ENCODE peak calls at places on chromosome 19, in six cellular contexts. One of them, this sample, is unnamed.

GRCh38 chr19:40453151-40453735 is 9.1 kb upstream of the SERTAD3 start:
- DNase-seq in WTC11: no peak
- DNase-seq in K562: no peak
- DNase-seq in GM23338: no peak
- DNase-seq in H1: no peak
- DNase-seq in GM12878: no peak
- DNase-seq in this sample: no peak

GRCh38 chr19:5302396-5302795 is 38.2 kb downstream of the PTPRS start:
- DNase-seq in WTC11: no peak
- DNase-seq in K562: no peak
- DNase-seq in GM23338: no peak
- DNase-seq in H1: no peak
- DNase-seq in GM12878: no peak
- DNase-seq in this sample: no peak

GRCh38 chr19:1249298-1249989 is 1.1 kb downstream of the MIDN start:
- DNase-seq in WTC11: peak
- DNase-seq in K562: peak
- DNase-seq in GM23338: peak
- DNase-seq in H1: no peak
- DNase-seq in GM12878: no peak
- DNase-seq in this sample: peak

GRCh38 chr19:51754770-51755169 is 3.1 kb upstream of the FPR1 start:
- DNase-seq in WTC11: no peak
- DNase-seq in K562: no peak
- DNase-seq in GM23338: no peak
- DNase-seq in H1: no peak
- DNase-seq in GM12878: no peak
- DNase-seq in this sample: no peak

GRCh38 chr19:6752257-6753177 is 13.0 kb downstream of the TRIP10 start:
- DNase-seq in WTC11: peak
- DNase-seq in K562: no peak
- DNase-seq in GM23338: peak
- DNase-seq in H1: no peak
- DNase-seq in GM12878: no peak
- DNase-seq in this sample: peak

GRCh38 chr19:51783373-51783772 is 11.6 kb upstream of the FPR3 start:
- DNase-seq in WTC11: peak
- DNase-seq in K562: peak
- DNase-seq in GM23338: peak
- DNase-seq in H1: no peak
- DNase-seq in GM12878: no peak
- DNase-seq in this sample: peak

GRCh38 chr19:35040826-35041547 is 534 bp upstream of the HPN start:
- DNase-seq in WTC11: peak
- DNase-seq in K562: peak
- DNase-seq in GM23338: peak
- DNase-seq in H1: no peak
- DNase-seq in GM12878: no peak
- DNase-seq in this sample: peak

GRCh38 chr19:46609511-46610412 is 8.6 kb downstream of the CALM3 start:
- DNase-seq in WTC11: peak
- DNase-seq in K562: no peak
- DNase-seq in GM23338: no peak
- DNase-seq in H1: no peak
- DNase-seq in GM12878: no peak
- DNase-seq in this sample: no peak

GRCh38 chr19:10797078-10797477 is 38.9 kb downstream of the TMED1 start:
- DNase-seq in WTC11: no peak
- DNase-seq in K562: no peak
- DNase-seq in GM23338: no peak
- DNase-seq in H1: no peak
- DNase-seq in GM12878: no peak
- DNase-seq in this sample: no peak

GRCh38 chr19:18848860-18849661 is 17.3 kb downstream of the UPF1 start:
- DNase-seq in WTC11: no peak
- DNase-seq in K562: no peak
- DNase-seq in GM23338: no peak
- DNase-seq in H1: no peak
- DNase-seq in GM12878: no peak
- DNase-seq in this sample: no peak
- TF ChIP-seq CREB1 in WTC11: no peak
- TF ChIP-seq CREB1 in K562: no peak
- TF ChIP-seq CREB1 in GM23338: no peak
- TF ChIP-seq CREB1 in H1: no peak
- TF ChIP-seq CREB1 in GM12878: no peak
- TF ChIP-seq CREB1 in this sample: no peak

GRCh38 chr19:44812142-44812718 is 3.3 kb downstream of the BCAM start:
- DNase-seq in WTC11: no peak
- DNase-seq in K562: no peak
- DNase-seq in GM23338: no peak
- DNase-seq in H1: no peak
- DNase-seq in GM12878: no peak
- DNase-seq in this sample: peak

GRCh38 chr19:44809856-44810554 is 1.1 kb downstream of the BCAM start:
- DNase-seq in WTC11: no peak
- DNase-seq in K562: no peak
- DNase-seq in GM23338: no peak
- DNase-seq in H1: no peak
- DNase-seq in GM12878: no peak
- DNase-seq in this sample: no peak

GRCh38 chr19:44808463-44809371 is at the start of gene BCAM:
- DNase-seq in WTC11: peak
- DNase-seq in K562: peak
- DNase-seq in GM23338: peak
- DNase-seq in H1: no peak
- DNase-seq in GM12878: no peak
- DNase-seq in this sample: peak

GRCh38 chr19:44813331-44814131 is 4.6 kb downstream of the BCAM start:
- DNase-seq in WTC11: peak
- DNase-seq in K562: no peak
- DNase-seq in GM23338: peak
- DNase-seq in H1: no peak
- DNase-seq in GM12878: no peak
- DNase-seq in this sample: no peak

DNA sequence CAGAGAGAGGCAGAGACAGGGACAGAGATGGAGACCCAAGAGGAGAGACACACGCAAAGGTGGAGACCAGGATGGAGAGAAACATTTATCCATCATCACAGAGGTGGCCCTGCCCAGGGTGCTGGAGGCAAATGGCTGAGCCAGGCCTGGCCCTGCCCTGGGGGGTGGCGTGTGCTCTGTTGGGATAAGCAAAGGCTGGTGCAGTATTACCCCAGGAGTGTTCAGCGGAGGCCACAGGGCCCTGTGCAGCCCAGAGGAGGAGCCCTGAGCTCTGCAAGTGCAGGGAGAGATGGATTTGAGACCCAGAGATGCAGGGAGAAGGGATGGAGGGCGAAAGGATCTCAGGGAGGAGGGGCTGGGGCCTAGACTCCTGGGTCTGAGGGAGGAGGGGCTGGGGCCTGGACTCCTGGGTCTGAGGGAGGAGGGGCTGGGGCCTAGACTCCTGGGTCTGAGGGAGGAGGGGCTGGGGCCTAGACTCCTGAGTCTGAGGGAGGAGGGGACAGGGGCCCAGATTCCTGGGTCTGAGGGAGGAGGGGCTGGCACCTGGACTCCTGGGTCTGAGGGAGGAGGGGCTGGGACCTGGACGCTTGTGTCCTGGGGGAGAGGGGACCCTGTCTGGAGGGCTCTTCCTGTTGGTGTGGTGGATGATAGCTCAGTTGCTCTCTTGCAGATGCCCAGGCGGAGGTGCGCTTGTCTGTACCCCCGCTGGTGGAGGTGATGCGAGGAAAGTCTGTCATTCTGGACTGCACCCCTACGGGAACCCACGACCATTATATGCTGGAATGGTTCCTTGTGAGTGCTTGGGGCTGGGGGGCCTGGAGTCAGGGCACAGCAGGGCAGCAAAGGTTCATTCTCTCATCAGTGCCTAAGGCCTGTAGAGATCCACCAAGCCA is 1.9 kb downstream of the BCAM start:
- DNase-seq in WTC11: no peak
- DNase-seq in K562: no peak
- DNase-seq in GM23338: no peak
- DNase-seq in H1: no peak
- DNase-seq in GM12878: no peak
- DNase-seq in this sample: no peak
- TF ChIP-seq CREB1 in WTC11: no peak
- TF ChIP-seq CREB1 in K562: no peak
- TF ChIP-seq CREB1 in GM23338: no peak
- TF ChIP-seq CREB1 in H1: no peak
- TF ChIP-seq CREB1 in GM12878: no peak
- TF ChIP-seq CREB1 in this sample: no peak

GRCh38 chr19:16445238-16446107 is 26.3 kb downstream of the EPS15L1 start:
- DNase-seq in WTC11: no peak
- DNase-seq in K562: no peak
- DNase-seq in GM23338: no peak
- DNase-seq in H1: no peak
- DNase-seq in GM12878: peak
- DNase-seq in this sample: peak
- TF ChIP-seq CREB1 in WTC11: no peak
- TF ChIP-seq CREB1 in K562: no peak
- TF ChIP-seq CREB1 in GM23338: no peak
- TF ChIP-seq CREB1 in H1: no peak
- TF ChIP-seq CREB1 in GM12878: peak
- TF ChIP-seq CREB1 in this sample: no peak

GRCh38 chr19:18014197-18014596 is 6.2 kb downstream of the ARRDC2 start:
- DNase-seq in WTC11: no peak
- DNase-seq in K562: no peak
- DNase-seq in GM23338: no peak
- DNase-seq in H1: no peak
- DNase-seq in GM12878: no peak
- DNase-seq in this sample: no peak
- TF ChIP-seq CREB1 in WTC11: no peak
- TF ChIP-seq CREB1 in K562: no peak
- TF ChIP-seq CREB1 in GM23338: no peak
- TF ChIP-seq CREB1 in H1: no peak
- TF ChIP-seq CREB1 in GM12878: no peak
- TF ChIP-seq CREB1 in this sample: no peak

DNA sequence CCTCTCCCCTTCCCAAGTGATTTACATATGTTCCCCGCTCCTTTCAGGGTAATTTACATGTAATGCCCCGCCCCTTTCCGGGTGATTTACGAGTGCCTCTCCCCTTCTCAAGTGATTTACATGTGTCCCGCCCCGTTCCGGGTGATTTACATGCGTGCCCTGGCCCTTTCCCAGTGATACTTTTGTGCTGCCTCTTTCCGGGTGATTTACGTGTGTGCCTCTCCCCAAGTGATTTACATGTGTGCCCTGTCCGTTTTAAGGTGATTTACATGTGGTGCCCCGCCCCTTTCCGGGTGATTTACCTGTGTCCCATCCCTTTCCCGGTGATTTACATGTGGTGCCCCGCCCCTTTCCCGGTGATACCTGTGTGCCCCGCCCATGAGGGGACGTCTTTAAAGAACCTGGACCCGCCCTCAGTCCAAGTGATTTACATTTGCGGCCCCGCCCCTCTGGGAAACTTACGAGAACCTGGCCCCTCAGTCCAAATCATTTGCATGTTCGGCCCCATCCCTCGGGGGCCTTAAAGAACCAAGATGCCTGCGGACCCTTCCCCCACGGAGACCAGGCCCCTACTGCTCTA is 556 bp upstream of the LENG9 start:
- DNase-seq in WTC11: peak
- DNase-seq in K562: peak
- DNase-seq in GM23338: peak
- DNase-seq in H1: peak
- DNase-seq in GM12878: peak
- DNase-seq in this sample: peak
- TF ChIP-seq CREB1 in WTC11: no peak
- TF ChIP-seq CREB1 in K562: no peak
- TF ChIP-seq CREB1 in GM23338: no peak
- TF ChIP-seq CREB1 in H1: no peak
- TF ChIP-seq CREB1 in GM12878: peak
- TF ChIP-seq CREB1 in this sample: no peak

DNA sequence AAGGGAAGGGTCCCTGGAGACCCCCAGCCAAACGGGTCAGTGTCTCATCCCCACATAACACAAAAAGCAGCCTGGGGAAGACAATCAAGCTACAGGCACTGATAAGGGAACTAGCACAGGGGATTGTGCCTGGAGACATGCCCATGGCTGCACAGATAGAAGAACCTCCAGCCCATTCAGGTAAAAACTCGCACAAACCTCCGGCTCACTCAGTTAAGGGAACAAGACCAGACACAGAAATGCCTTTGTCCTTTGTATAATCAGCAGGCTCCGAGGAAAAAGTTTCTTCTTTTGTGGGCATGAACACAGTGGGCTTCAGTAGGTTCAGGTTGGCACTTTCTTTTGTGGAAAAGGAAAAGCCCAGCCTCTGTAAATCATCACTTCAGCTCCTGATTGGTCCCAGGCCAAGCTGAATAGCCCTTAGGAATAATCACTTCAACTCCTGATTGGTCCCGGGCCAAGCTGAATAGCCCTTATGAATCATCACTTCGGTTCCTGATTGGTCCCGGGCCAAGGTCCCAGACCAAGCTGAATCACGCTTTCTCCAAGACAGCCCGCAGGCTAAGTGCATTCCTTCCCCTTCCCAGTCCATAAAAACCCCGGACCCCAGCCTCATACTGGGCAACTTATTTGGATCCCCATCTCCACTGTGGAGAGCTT is 5.0 kb upstream of the ZNF230 start:
- DNase-seq in WTC11: no peak
- DNase-seq in K562: peak
- DNase-seq in GM23338: peak
- DNase-seq in H1: no peak
- DNase-seq in GM12878: no peak
- DNase-seq in this sample: no peak
- TF ChIP-seq CREB1 in WTC11: no peak
- TF ChIP-seq CREB1 in K562: no peak
- TF ChIP-seq CREB1 in GM23338: no peak
- TF ChIP-seq CREB1 in H1: no peak
- TF ChIP-seq CREB1 in GM12878: no peak
- TF ChIP-seq CREB1 in this sample: no peak

This sample was measured in HepG2.